ENCODE peak calls at places on chromosomes 2 and 18, in seven cellular contexts. R is GM12865, I is nephron progenitor cell, N is lower lobe of right lung, V is Caco-2, M is dorsolateral prefrontal cortex, U is mucosa of descending colon. D is an unnamed sample.

GRCh38 chr2:31127931-31128330 is 10.3 kb downstream of the GALNT14 start:
- DNase-seq in M (no peak), V (no peak), U (no peak), N (no peak), I (no peak), R (no peak), D (no peak)

GRCh38 chr2:26977012-26977411 is 6.6 kb downstream of the MAPRE3 start:
- DNase-seq in U (no peak), N (no peak), I (no peak), V (no peak), M (no peak), R (no peak), D (no peak)

GRCh38 chr2:174326880-174327558 is 7.7 kb upstream of the SP9 start:
- DNase-seq in U (no peak), I (peak), M (no peak), R (no peak), N (no peak), V (no peak), D (no peak)

GRCh38 chr2:121608367-121608766 is 40.9 kb downstream of the CLASP1 start:
- DNase-seq in M (no peak), I (no peak), U (no peak), V (no peak), N (no peak), R (no peak), D (no peak)

GRCh38 chr2:177076636-177077179 is 135.9 kb upstream of the HNRNPA3 start:
- DNase-seq in I (no peak), N (no peak), U (no peak), M (no peak), V (no peak), R (no peak), D (no peak)

GRCh38 chr2:46471-47345 is at the start of gene FAM110C:
- DNase-seq in R (no peak), U (peak), M (peak), V (peak), I (peak), N (peak), D (peak)

GRCh38 chr2:86807462-86808275 is 17.0 kb upstream of the CD8A start:
- DNase-seq in V (peak), U (peak), N (peak), R (peak), M (peak), I (peak), D (peak)

GRCh38 chr18:77366725-77367641 is 117.3 kb downstream of the GALR1 start:
- DNase-seq in U (peak), R (no peak), V (peak), I (peak), N (no peak), M (peak), D (peak)

GRCh38 chr18:14074187-14074586 is 58.0 kb downstream of the ZNF519 start:
- DNase-seq in U (no peak), N (no peak), M (no peak), I (no peak), V (peak), R (peak), D (no peak)

GRCh38 chr2:122221665-122222064 is 466.2 kb downstream of the TSN start:
- DNase-seq in I (no peak), U (no peak), V (no peak), M (no peak), R (no peak), N (no peak), D (no peak)

GRCh38 chr2:134988994-134989605 is 58.1 kb downstream of the MAP3K19 start:
- DNase-seq in I (no peak), V (peak), M (no peak), U (no peak), R (peak), N (no peak), D (no peak)

GRCh38 chr2:69933839-69934613 is 19.1 kb downstream of the MXD1 start:
- DNase-seq in U (no peak), M (no peak), V (peak), N (no peak), R (peak), I (no peak), D (no peak)

GRCh38 chr2:81894451-81894990 is 1590.0 kb upstream of the LRRTM1 start:
- DNase-seq in R (no peak), N (no peak), U (no peak), M (no peak), V (no peak), I (no peak), D (no peak)

GRCh38 chr2:107607054-107607453 is 219.6 kb upstream of the RGPD4 start:
- DNase-seq in R (no peak), N (no peak), V (no peak), U (no peak), M (no peak), I (no peak), D (no peak)

GRCh38 chr2:166239548-166239947 is 111.7 kb upstream of the SCN1A start:
- DNase-seq in M (no peak), U (no peak), R (no peak), I (no peak), N (no peak), V (no peak), D (no peak)

GRCh38 chr2:9666306-9666705 is 35.5 kb upstream of the YWHAQ start:
- DNase-seq in M (no peak), U (no peak), R (no peak), N (no peak), I (no peak), V (no peak), D (no peak)

GRCh38 chr18:37231251-37231650 is 334.3 kb downstream of the CELF4 start:
- DNase-seq in U (no peak), R (no peak), I (no peak), N (no peak), M (no peak), V (no peak), D (no peak)

GRCh38 chr2:84931384-84931821 is 25.9 kb downstream of the TMSB10 start:
- DNase-seq in U (no peak), N (no peak), I (no peak), V (no peak), R (peak), M (no peak), D (no peak)

GRCh38 chr2:30789670-30790210 is 17.5 kb downstream of the CAPN13 start:
- DNase-seq in N (no peak), I (no peak), R (no peak), V (no peak), U (no peak), M (no peak), D (no peak)

GRCh38 chr2:888906-889566 is 61.6 kb upstream of the SNTG2 start:
- DNase-seq in N (no peak), I (no peak), R (no peak), M (no peak), U (no peak), V (no peak), D (no peak)

GRCh38 chr18:57913686-57914085 is 110.6 kb upstream of the ATP8B1 start:
- DNase-seq in U (no peak), N (no peak), I (no peak), V (no peak), R (no peak), M (no peak), D (no peak)

GRCh38 chr2:166173263-166173662 is 45.4 kb upstream of the SCN1A start:
- DNase-seq in U (no peak), I (no peak), V (no peak), N (no peak), M (no peak), R (no peak), D (no peak)

GRCh38 chr2:238970553-238971081 is 122.7 kb downstream of the TWIST2 start:
- DNase-seq in U (peak), M (peak), I (peak), N (peak), V (peak), R (peak), D (no peak)

GRCh38 chr2:86307431-86307830 is 30.0 kb downstream of the REEP1 start:
- DNase-seq in N (no peak), V (no peak), R (no peak), I (no peak), U (no peak), M (no peak), D (no peak)

GRCh38 chr18:58417752-58418151 is 211.1 kb downstream of the ALPK2 start:
- DNase-seq in V (no peak), R (no peak), N (no peak), U (no peak), M (no peak), I (no peak), D (peak)

GRCh38 chr2:238700506-238701050 is 147.3 kb upstream of the TWIST2 start:
- DNase-seq in M (no peak), N (no peak), R (no peak), I (no peak), V (no peak), U (no peak), D (no peak)

GRCh38 chr2:66984864-66985263 is 412.3 kb upstream of the ETAA1 start:
- DNase-seq in U (no peak), R (no peak), M (no peak), I (no peak), V (no peak), N (no peak), D (no peak)

GRCh38 chr2:177393381-177393780 is 808 bp downstream of the AGPS start:
- DNase-seq in V (no peak), M (no peak), N (no peak), I (no peak), U (peak), R (peak), D (no peak)

GRCh38 chr18:65769653-65770052 is 18.8 kb downstream of the CDH7 start:
- DNase-seq in M (no peak), U (no peak), N (no peak), I (no peak), V (no peak), R (no peak), D (no peak)

GRCh38 chr2:206277503-206277902 is 3.0 kb downstream of the ZDBF2 start:
- DNase-seq in V (no peak), N (no peak), R (no peak), U (no peak), I (no peak), M (no peak), D (no peak)

GRCh38 chr2:145811467-145812162 is 1291.7 kb upstream of the ZEB2 start:
- DNase-seq in R (no peak), V (no peak), U (no peak), M (no peak), I (no peak), N (no peak), D (no peak)

GRCh38 chr18:46207985-46208384 is 103.8 kb downstream of the HAUS1 start:
- DNase-seq in M (no peak), N (no peak), U (no peak), I (no peak), R (no peak), V (no peak), D (no peak)
- TF ChIP-seq CTCF in M (no peak), N (no peak), U (no peak), I (no peak), R (no peak), V (no peak), D (no peak)

GRCh38 chr2:23002234-23002633 is 382.7 kb upstream of the KLHL29 start:
- DNase-seq in R (no peak), N (no peak), U (no peak), I (no peak), V (peak), M (no peak), D (no peak)
- TF ChIP-seq CTCF in R (no peak), N (no peak), U (no peak), I (no peak), V (peak), M (no peak), D (no peak)

GRCh38 chr2:65658253-65658652 is 225.9 kb upstream of the SPRED2 start:
- DNase-seq in N (no peak), V (no peak), M (no peak), I (peak), R (no peak), U (no peak), D (no peak)

GRCh38 chr2:65658871-65659270 is 226.5 kb upstream of the SPRED2 start:
- DNase-seq in I (no peak), N (no peak), V (no peak), R (no peak), U (no peak), M (no peak), D (no peak)

GRCh38 chr2:65655000-65655399 is 222.6 kb upstream of the SPRED2 start:
- DNase-seq in U (no peak), N (no peak), V (no peak), I (peak), R (no peak), M (no peak), D (no peak)

GRCh38 chr2:65656152-65656718 is 223.8 kb upstream of the SPRED2 start:
- DNase-seq in I (no peak), V (no peak), U (no peak), R (no peak), N (no peak), M (no peak), D (no peak)

DNA sequence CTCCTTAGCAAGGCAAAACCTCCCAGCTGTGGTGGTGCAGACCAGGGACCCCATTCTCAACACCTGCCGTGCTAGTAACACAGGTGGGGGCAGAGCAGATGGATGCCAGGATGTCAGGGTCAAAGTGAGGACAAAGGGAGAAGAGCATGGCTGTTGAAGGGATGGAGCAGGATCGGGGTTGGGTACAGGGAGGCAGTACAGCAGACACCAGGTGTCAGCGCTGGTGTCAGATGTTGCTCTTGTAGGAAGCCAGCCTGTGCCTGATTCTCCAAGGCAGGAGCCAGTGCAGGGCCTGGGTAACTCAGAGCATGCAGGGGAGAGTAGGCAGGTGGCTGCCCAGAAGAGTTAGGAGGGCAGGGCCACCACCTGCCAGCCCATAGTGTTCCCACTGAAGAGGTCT is 222.1 kb upstream of the SPRED2 start:
- DNase-seq in M (no peak), R (no peak), V (no peak), U (no peak), N (no peak), I (no peak), D (no peak)
- TF ChIP-seq CTCF in M (no peak), R (no peak), V (no peak), U (no peak), N (no peak), I (no peak), D (no peak)

DNA sequence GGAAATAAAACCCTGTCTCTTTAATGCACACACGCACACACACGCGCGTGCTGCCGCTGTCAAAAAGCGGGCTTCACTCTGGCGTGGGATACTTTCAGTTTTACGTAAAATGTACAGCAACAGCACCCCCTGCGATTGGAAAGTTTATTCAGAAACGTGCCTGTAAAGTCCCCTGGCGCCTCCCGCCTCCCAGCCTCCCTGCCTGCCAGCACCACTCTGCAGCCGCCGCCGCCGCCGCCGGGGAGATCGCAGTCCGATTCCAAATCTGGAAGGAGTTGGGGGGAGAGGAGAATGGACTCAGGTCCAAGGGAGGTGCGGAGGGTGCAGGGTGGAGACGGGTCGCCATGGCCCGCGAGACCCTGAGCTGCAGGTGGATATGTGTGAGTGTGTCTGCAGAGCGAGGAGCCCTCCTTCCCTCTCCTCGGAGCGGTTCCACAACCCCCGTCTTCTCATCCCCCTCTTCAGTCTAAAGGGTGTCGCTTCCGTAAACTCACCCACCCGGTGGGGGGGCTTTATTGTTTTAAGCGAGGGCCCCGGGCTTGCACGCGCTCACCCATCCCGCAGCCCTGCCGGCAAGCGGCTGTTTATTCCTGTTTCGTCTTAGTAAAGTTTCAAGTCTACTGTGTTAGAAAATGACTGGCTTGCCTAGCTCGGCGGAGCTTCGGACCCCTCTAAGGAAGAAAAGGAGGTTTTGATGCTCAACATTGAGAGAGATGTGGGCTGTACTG is 1.8 kb upstream of the BCL11A start:
- DNase-seq in V (peak), M (no peak), I (peak), U (peak), R (peak), N (peak), D (peak)
- TF ChIP-seq CTCF in V (peak), M (no peak), I (no peak), U (no peak), R (peak), N (peak), D (peak)

GRCh38 chr2:152573168-152573567 is 144.1 kb downstream of the PRPF40A start:
- DNase-seq in M (peak), I (no peak), U (no peak), N (no peak), V (no peak), R (peak), D (no peak)
- TF ChIP-seq CTCF in M (no peak), I (no peak), U (no peak), N (no peak), V (no peak), R (no peak), D (no peak)

DNA sequence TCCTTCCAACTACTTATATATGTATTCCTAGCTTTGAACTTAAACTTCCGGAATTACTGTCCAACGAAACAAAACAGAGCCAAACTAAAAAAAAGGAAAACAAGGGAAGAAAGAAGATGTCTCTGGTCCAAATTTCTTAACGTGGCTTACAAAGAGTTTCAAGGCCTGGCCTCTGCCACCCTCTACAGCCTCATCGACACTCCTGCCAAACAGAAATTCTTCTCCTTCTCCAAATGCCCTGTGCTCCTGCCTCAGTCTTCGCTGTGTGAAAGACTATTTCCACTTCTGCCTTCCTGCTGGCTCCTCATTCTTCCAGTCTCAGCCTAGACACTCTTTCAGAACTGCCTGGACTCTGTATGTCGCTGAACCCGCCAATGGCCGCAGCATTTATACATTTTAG is 249.2 kb downstream of the TXNL1 start:
- DNase-seq in N (no peak), M (no peak), V (no peak), U (no peak), I (no peak), R (no peak), D (no peak)
- TF ChIP-seq CTCF in N (no peak), M (no peak), V (no peak), U (no peak), I (no peak), R (no peak), D (no peak)

DNA sequence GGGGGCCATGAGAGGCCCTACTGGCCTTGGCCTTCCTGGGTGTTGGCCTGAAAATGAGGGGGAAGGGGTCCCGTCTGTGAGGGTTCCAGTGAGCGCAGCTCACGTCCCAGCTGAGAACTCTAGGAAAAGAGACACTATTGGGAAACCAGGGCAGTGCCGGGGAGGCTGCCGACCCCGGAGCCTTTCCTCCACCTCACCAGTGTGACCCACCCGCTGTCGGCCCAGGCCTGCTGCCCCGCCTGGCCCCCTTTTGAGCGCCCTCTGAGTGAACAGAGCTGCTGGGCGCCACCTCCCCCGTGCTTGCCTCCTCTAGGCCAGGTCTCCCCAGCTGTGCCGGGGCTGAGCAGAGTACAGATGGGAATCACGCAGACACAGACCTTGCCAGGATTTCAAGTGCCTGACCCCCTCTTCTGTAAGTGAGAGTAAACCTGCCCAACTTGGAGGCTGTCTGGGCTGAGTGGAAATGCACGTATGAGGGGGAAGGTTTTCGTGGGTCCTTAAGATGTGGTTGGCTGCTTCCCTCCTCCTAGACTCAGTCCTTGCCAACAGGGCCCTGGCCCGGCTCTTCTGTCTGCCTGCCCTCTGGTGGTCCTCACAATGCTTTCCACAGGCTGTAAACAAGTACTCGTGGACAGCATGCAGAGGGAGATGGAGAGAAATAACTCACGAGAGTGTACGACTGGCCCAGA is 17.3 kb upstream of the ARHGEF4 start:
- DNase-seq in M (no peak), U (peak), I (no peak), N (no peak), V (no peak), R (no peak), D (no peak)
- TF ChIP-seq CTCF in M (no peak), U (no peak), I (no peak), N (no peak), V (peak), R (no peak), D (no peak)

GRCh38 chr18:8349608-8350323 is 259.5 kb upstream of the RAB12 start:
- DNase-seq in M (no peak), I (no peak), U (no peak), R (no peak), V (no peak), N (no peak), D (no peak)
- TF ChIP-seq CTCF in M (no peak), I (no peak), U (no peak), R (no peak), V (no peak), N (no peak), D (no peak)

GRCh38 chr2:118539290-118539689 is 308.2 kb downstream of the EN1 start:
- DNase-seq in I (no peak), M (no peak), U (no peak), R (peak), N (no peak), V (peak), D (no peak)
- TF ChIP-seq CTCF in I (peak), M (no peak), U (no peak), R (peak), N (peak), V (peak), D (no peak)

GRCh38 chr2:3628800-3629199 is 29.2 kb upstream of the ALLC start:
- DNase-seq in N (no peak), U (no peak), V (peak), R (no peak), M (no peak), I (peak), D (no peak)
- TF ChIP-seq CTCF in N (no peak), U (no peak), V (peak), R (no peak), M (no peak), I (no peak), D (no peak)